ENCODE peak calls at places on chromosomes 12 and 14, in four cellular contexts. Y is lung, M is Caco-2, A is A549. U is an unnamed sample. For H3K4me1, the result is how much of the 10 kb centered on the place peaks cover.

GRCh38 chr14:100653409-100653808 is 66.2 kb upstream of the BEGAIN start:
- DNase-seq in M (no peak), Y (no peak), A (no peak), U (no peak)

GRCh38 chr12:123410041-123410412 is 26.1 kb downstream of the KMT5A start:
- DNase-seq in Y (no peak), A (no peak), M (no peak), U (no peak)

GRCh38 chr14:75433631-75434556 is 6.1 kb downstream of the JDP2 start:
- DNase-seq in M (no peak), Y (no peak), A (no peak), U (no peak)

GRCh38 chr14:42664185-42664584 is 1057.5 kb downstream of the LRFN5 start:
- DNase-seq in A (no peak), Y (no peak), M (no peak), U (no peak)

GRCh38 chr12:45615268-45615667 is 114.2 kb upstream of the ARID2 start:
- DNase-seq in Y (no peak), M (no peak), A (peak), U (no peak)

GRCh38 chr12:43349863-43350262 is 202.1 kb downstream of the ADAMTS20 start:
- DNase-seq in A (peak), Y (no peak), M (no peak), U (no peak)

GRCh38 chr14:93984987-93985410 is 8.6 kb upstream of the ASB2 start:
- DNase-seq in A (peak), Y (no peak), M (peak), U (peak)

GRCh38 chr12:28130625-28131598 is 59.3 kb upstream of the CCDC91 start:
- DNase-seq in A (peak), Y (no peak), M (no peak), U (no peak)

GRCh38 chr12:24853588-24853987 is 95.3 kb downstream of the BCAT1 start:
- DNase-seq in M (no peak), Y (no peak), A (no peak), U (no peak)

GRCh38 chr12:94745562-94745961 is 95.2 kb upstream of the TMCC3 start:
- DNase-seq in A (no peak), M (no peak), Y (no peak), U (no peak)

GRCh38 chr12:127381043-127381668 is 885.8 kb upstream of the TMEM132C start:
- DNase-seq in M (peak), A (peak), Y (no peak), U (peak)

GRCh38 chr14:101495827-101496778 is 65.2 kb upstream of the DIO3 start:
- DNase-seq in M (no peak), A (no peak), Y (no peak), U (peak)

GRCh38 chr14:102018251-102018650 is 53.9 kb downstream of the DYNC1H1 start:
- DNase-seq in A (no peak), M (no peak), Y (no peak), U (no peak)

GRCh38 chr14:100532916-100533630 is 54.1 kb downstream of the BEGAIN start:
- DNase-seq in Y (peak), M (no peak), A (no peak), U (no peak)

GRCh38 chr12:99390707-99391106 is 256.8 kb upstream of the GARIN6 start:
- DNase-seq in Y (no peak), M (peak), A (peak), U (no peak)

GRCh38 chr14:95741051-95741490 is 27.1 kb upstream of the TCL1A start:
- DNase-seq in Y (no peak), M (no peak), A (no peak), U (no peak)

GRCh38 chr12:79933580-79934264 is 1.2 kb downstream of the PPP1R12A start:
- DNase-seq in A (no peak), M (no peak), Y (no peak), U (peak)

GRCh38 chr14:101473795-101474562 is 87.3 kb upstream of the DIO3 start:
- DNase-seq in Y (no peak), M (no peak), A (no peak), U (no peak)

GRCh38 chr12:81811778-81812125 is 52.6 kb upstream of the PPFIA2 start:
- DNase-seq in A (no peak), Y (no peak), M (no peak), U (no peak)

GRCh38 chr12:125512541-125513298 is 447.5 kb downstream of the AACS start:
- DNase-seq in M (no peak), Y (no peak), A (no peak), U (no peak)

GRCh38 chr12:1050059-1050707 is 59.2 kb downstream of the ERC1 start:
- DNase-seq in Y (no peak), M (no peak), A (no peak), U (no peak)

GRCh38 chr12:1053690-1054089 is 62.7 kb downstream of the ERC1 start:
- DNase-seq in A (no peak), Y (no peak), M (no peak), U (no peak)

GRCh38 chr12:1058423-1058822 is 67.4 kb downstream of the ERC1 start:
- DNase-seq in A (no peak), Y (no peak), M (no peak), U (no peak)

GRCh38 chr12:1056390-1056789 is 65.4 kb downstream of the ERC1 start:
- DNase-seq in Y (no peak), M (no peak), A (no peak), U (no peak)

DNA sequence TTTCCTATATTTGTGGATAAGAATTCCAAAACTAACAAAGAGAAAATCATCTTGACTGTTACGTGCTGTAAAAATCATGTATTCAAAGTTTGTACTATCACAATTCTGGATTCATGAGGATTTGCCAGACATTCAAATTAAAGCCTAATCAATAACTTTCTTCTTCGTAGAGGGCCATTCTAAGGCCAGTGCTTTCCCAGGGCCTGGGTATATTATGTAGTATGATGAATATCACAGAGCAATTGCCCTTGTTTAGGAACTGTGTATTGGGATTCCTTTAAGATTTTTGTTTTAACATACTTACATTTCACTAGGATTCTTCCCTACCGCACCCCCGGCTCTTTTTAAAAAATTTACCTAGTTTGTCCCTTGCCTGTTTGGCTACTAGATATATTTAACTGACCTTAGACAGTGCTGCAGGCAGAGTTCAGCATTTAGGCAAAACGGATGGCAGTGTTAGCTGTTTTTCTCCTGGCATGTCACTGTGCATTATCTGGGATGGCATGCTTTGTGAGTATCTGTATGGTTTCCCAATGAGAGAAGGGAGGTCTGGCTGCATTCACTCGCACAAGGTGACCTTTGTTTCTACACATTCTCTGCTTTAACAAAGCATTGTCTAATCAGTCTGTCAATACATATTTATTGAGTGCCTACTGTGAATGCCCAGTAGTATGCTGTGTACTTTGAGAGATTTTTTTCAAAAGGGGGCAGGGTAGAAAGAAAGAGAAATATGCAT is 63.2 kb downstream of the ERC1 start:
- DNase-seq in A (no peak), Y (no peak), M (peak), U (no peak)
- H3K4me1 ChIP-seq in A (under half), Y (under half), M (under half), U (under half)

DNA sequence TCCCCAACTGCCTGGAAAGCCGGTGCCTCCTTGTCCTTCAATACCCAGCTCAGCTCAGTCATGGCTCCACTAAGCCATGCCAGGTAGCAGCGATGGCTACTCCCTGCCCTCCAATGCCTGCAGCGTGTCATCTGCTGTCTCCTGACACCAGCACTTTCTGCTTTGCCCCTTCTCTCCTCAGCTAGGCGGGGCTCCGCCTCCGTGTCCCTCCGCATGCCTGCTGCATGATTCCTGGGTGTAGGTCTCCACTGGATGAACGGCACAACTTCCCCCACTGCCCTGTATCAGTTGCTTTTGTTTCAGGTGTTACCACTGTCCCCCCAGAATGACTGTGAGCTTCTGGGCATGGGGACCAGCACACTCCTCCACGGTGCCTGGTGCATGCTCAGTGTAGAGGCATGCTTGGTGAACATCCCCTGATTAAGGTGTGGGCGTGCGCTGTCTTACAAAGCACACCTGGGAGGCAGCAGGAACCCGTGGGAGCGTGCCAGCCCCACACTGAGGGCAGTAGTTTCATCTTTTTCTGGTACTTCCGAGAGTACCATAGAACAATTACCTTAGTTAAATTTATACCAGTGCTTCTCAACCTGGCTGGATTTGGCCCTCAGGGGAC is 179.4 kb upstream of the PRMT8 start:
- DNase-seq in Y (no peak), M (no peak), A (no peak), U (no peak)
- H3K4me1 ChIP-seq in Y (under half), M (under half), A (under half), U (under half)

GRCh38 chr14:68979722-68980552 is 835 bp upstream of the ACTN1 start:
- DNase-seq in M (peak), A (peak), Y (no peak), U (peak)
- H3K4me1 ChIP-seq in M (under half), A (under half), Y (under half), U (under half)

GRCh38 chr12:78431931-78432330 is 432.6 kb upstream of the SYT1 start:
- DNase-seq in A (no peak), M (no peak), Y (no peak), U (no peak)

DNA sequence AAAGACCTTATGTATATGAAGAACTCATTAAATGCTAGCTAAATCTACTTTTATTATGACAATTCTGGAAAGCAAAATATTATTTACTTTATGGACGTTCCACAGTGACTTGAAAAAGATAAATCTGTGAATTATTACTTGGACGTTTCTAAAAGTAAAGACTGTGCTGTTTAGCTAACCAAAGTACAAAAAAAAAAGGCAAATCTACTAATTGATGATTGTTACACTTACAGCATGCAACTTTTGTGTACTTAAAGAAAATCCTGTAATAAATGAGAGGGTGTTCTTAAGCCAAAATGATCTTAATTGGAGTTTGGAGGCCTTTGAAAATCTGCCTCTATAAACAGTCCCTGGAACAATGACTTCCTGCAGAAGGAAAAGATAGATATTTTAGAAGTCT is 434.1 kb upstream of the SYT1 start:
- DNase-seq in Y (no peak), A (no peak), M (no peak), U (no peak)
- H3K4me1 ChIP-seq in Y (under half), A (under half), M (under half), U (under half)

GRCh38 chr12:107955966-107956643 is 173.0 kb upstream of the WSCD2 start:
- DNase-seq in M (no peak), A (no peak), Y (no peak), U (no peak)

DNA sequence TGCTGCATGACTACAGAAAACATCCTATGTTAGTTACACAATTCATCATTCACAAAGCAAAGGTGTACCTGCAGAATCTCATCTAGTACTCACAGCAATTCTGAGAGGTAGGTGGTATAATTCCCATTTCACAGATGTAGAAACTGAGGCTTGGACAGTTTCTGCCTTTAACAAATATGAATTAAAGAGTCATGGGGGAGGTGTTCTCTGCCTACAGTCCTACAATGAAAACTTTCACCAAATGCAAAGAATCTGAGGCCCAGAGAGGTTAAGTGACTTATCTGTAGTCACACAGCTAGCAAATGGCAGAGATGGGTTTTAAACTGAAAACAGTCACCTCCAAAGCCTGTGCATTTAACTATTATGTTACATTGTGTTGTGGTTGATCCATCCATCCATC is 171.6 kb upstream of the WSCD2 start:
- DNase-seq in Y (no peak), A (no peak), M (no peak), U (no peak)
- H3K4me1 ChIP-seq in Y (under half), A (under half), M (under half), U (under half)

DNA sequence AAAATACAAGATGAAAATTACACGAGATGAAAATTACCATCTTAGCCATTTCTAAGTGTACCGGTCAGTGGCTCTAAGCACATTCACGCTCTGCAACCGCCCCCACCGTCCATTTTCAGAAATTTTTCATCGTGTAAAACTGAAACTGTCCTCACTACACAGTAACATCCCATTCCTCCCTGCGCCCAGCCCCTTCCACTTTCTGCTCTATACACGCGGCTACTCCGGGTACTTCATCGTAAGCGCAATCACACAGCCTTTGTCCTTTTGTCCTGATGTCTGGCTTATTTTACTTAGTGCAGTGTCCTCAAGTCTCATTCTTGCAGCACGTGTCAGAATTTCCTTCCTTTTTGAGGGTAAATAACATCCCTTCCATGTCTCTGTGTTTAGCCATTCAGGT is 3.6 kb upstream of the GPR132 start:
- DNase-seq in M (no peak), Y (no peak), A (no peak), U (no peak)
- H3K4me1 ChIP-seq in M (under half), Y (under half), A (under half), U (under half)

GRCh38 chr12:56995930-56996496 is 10.3 kb downstream of the ZBTB39 start:
- DNase-seq in Y (no peak), A (no peak), M (no peak), U (no peak)
- H3K4me1 ChIP-seq in Y (under half), A (under half), M (under half), U (under half)

GRCh38 chr12:122402264-122402663 is 20.2 kb downstream of the CLIP1 start:
- DNase-seq in A (no peak), Y (no peak), M (no peak), U (no peak)
- H3K4me1 ChIP-seq in A (half or more), Y (under half), M (half or more), U (under half)

GRCh38 chr12:13588574-13588973 is 392.0 kb downstream of the EMP1 start:
- DNase-seq in A (no peak), Y (no peak), M (no peak), U (no peak)

GRCh38 chr12:13583630-13584029 is 387.1 kb downstream of the EMP1 start:
- DNase-seq in Y (no peak), A (no peak), M (no peak), U (no peak)

GRCh38 chr12:13591488-13591887 is 389.9 kb downstream of the GRIN2B start:
- DNase-seq in Y (no peak), A (no peak), M (no peak), U (no peak)

GRCh38 chr12:13586361-13586760 is 389.8 kb downstream of the EMP1 start:
- DNase-seq in Y (no peak), M (no peak), A (no peak), U (no peak)

DNA sequence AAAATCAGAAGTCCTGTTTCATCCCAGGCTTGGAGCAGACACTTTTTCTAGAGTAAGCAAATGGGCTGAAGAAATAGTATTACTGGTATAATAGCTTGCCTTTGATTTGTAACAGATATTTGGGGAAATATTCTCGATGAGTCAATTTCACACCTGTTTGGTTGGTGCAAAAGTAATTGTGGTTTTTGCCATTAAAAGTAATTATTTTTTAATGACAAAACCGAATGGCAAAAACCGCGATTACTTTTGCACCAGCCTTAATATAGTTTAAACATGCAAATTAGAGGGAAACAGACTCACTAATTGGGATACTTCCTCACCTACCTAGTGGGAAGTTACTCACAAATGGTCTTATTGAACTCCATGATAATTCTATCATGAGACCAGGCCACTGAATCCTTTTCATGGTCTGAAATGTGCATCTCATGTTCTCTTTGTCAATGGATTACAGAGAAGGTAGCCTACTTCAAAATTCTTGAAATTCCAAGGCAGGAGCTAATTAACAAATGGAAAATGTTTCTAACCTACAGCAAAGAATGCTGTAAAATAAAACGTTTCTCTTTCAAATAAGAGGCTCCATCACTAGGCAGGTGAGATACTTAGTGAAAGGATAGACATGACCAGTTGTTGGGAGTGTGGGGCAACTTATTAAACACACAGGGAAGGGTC is 391.3 kb downstream of the EMP1 start:
- DNase-seq in Y (no peak), M (no peak), A (no peak), U (no peak)
- H3K4me1 ChIP-seq in Y (under half), M (under half), A (under half), U (under half)

DNA sequence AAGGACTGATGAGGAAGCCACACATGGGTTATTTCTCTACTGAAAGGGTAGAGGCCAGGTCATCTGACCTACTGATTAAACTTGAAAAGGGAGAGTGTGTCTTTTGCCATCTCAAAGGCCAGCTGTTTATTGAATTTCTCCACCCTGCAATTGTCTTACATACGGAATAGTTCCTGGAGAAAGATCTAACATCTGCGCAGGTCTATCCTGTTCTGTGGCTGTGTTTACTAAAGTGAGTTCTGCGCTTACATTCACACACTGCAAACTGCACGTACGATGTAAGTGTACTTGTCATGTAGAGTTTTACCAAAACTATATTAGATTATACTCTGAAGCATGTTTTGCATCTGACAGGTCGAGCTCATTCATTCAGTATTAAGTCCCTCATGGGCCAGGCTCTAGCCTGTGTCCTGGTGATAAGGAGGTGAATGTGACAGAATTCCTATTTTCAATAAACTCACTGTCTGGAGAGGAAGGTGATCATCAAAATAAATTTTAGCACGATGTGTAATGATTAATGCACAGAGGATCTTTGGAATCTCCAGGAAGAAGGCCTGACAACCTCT is 96.6 kb downstream of the PRKCH start:
- DNase-seq in M (no peak), Y (no peak), A (no peak), U (no peak)
- H3K4me1 ChIP-seq in M (under half), Y (under half), A (under half), U (under half)

U was measured in transverse colon.